ENCODE peak calls at places on chromosomes 16 and 17, in seven cellular contexts. I is mesenchymal stem cell, C is H1, Q is IMR-90, R is mesendoderm, K is neuronal stem cell, W is trophoblast cell. H is an unnamed sample.

GRCh38 chr17:8736362-8736761 is 8.3 kb downstream of the CCDC42 start:
- DNase-seq in I (no peak), C (no peak), Q (no peak), R (no peak), K (no peak), W (no peak), H (no peak)

GRCh38 chr16:35144212-35144932 is 1685.0 kb downstream of the TP53TG3F start:
- DNase-seq in I (no peak), C (no peak), Q (no peak), R (no peak), K (no peak), W (no peak), H (no peak)

GRCh38 chr16:17512636-17513220 is 42.0 kb upstream of the XYLT1 start:
- DNase-seq in I (no peak), C (no peak), Q (peak; percentile 74), R (no peak), K (no peak), W (no peak), H (no peak)

GRCh38 chr16:46658925-46659324 is 30.1 kb downstream of the VPS35 start:
- DNase-seq in I (no peak), C (no peak), Q (no peak), R (no peak), K (no peak), W (peak; percentile 12), H (no peak)

GRCh38 chr17:46128453-46128852 is 64.8 kb downstream of the KANSL1 start:
- DNase-seq in I (no peak), C (no peak), Q (no peak), R (no peak), K (no peak), W (no peak), H (no peak)

GRCh38 chr17:64662774-64663367 is 764 bp upstream of the SMURF2 start:
- DNase-seq in I (no peak), C (peak; percentile 43), Q (no peak), R (no peak), K (no peak), W (no peak), H (peak; percentile 92)

GRCh38 chr17:36849871-36850348 is 87.4 kb upstream of the LHX1 start:
- DNase-seq in I (peak; percentile 86), C (no peak), Q (peak; percentile 63), R (peak; percentile 97), K (no peak), W (no peak), H (no peak)

GRCh38 chr16:46648656-46649055 is 27.5 kb upstream of the SHCBP1 start:
- DNase-seq in I (no peak), C (no peak), Q (no peak), R (peak; percentile 41), K (no peak), W (no peak), H (peak; percentile 47)

GRCh38 chr16:49639739-49640388 is 216.0 kb downstream of the ZNF423 start:
- DNase-seq in I (peak; percentile 81), C (peak; percentile 66), Q (peak; percentile 77), R (peak; percentile 37), K (peak; percentile 63), W (no peak), H (no peak)

GRCh38 chr17:50071692-50072091 is 15.8 kb downstream of the ITGA3 start:
- DNase-seq in I (no peak), C (no peak), Q (no peak), R (no peak), K (no peak), W (no peak), H (no peak)

GRCh38 chr16:473046-474043 is 47.9 kb downstream of the RAB11FIP3 start:
- DNase-seq in I (no peak), C (no peak), Q (peak; percentile 19), R (no peak), K (no peak), W (no peak), H (no peak)

GRCh38 chr17:61335845-61336655 is 63.6 kb upstream of the TBX2 start:
- DNase-seq in I (no peak), C (no peak), Q (peak; percentile 78), R (no peak), K (no peak), W (no peak), H (no peak)

GRCh38 chr17:76009447-76009846 is 8.8 kb downstream of the CDK3 start:
- DNase-seq in I (no peak), C (no peak), Q (no peak), R (no peak), K (no peak), W (no peak), H (no peak)

GRCh38 chr16:57366544-57367040 is 5.7 kb upstream of the CX3CL1 start:
- DNase-seq in I (no peak), C (no peak), Q (no peak), R (no peak), K (no peak), W (no peak), H (no peak)

GRCh38 chr16:9125658-9126492 is 34.4 kb downstream of the HAPSTR1 start:
- DNase-seq in I (peak; percentile 54), C (peak; percentile 41), Q (no peak), R (no peak), K (no peak), W (no peak), H (no peak)

DNA sequence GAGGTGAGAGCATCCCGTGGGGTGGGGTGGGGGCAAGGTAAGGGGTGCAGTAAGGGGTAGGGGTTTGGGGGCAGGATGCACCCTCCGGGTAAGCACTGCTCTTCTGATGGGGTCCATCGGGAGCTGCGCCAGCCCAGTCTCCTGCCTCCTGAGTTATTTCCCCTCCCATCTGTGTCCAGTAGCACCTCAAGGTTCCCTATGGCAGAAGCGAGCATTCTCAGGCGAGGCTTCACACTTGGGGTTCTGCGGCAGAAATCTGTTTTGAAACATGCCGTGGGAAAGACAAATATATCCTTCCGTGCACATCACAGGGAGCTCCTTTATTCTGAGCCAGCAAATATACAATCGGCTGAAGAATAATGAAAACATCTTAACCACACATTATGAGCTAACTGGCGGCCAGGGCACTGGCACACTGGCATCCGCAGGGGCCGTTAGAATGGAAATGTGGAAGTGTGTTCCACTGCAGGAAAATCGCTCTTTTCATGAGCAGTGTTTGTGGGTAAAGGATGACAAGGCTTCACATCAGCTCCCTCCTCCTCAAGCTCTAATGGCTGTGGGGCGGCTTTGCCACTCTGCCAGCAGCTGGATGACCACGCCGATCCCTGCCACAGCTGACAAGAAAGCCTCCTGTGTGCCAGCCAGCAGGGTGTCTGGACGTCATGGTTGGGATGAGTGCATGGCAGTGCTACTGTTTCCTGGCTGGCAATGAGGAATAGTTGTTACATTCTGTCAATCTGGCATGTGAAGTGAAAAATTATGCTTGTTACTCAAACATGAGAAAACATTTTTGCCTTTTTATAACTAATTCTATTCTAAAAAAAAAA is 20.0 kb downstream of the MTHFSD start:
- DNase-seq in I (no peak), C (no peak), Q (no peak), R (no peak), K (no peak), W (no peak), H (no peak)
- H2BK120ac ChIP-seq in I (no peak overlapping the region), C (no peak overlapping the region), Q (no peak overlapping the region), R (no peak overlapping the region), K (no peak overlapping the region), W (no peak overlapping the region), H (no peak overlapping the region)

GRCh38 chr16:2716101-2716885 is 3.7 kb downstream of the PRSS27 start:
- DNase-seq in I (no peak), C (no peak), Q (no peak), R (no peak), K (no peak), W (no peak), H (no peak)
- H3K18ac ChIP-seq in I (no peak overlapping the region), C (no peak overlapping the region), Q (no peak overlapping the region), R (no peak overlapping the region), K (peak overlapping the region; percentile 17), W (no peak overlapping the region), H (no peak overlapping the region)

DNA sequence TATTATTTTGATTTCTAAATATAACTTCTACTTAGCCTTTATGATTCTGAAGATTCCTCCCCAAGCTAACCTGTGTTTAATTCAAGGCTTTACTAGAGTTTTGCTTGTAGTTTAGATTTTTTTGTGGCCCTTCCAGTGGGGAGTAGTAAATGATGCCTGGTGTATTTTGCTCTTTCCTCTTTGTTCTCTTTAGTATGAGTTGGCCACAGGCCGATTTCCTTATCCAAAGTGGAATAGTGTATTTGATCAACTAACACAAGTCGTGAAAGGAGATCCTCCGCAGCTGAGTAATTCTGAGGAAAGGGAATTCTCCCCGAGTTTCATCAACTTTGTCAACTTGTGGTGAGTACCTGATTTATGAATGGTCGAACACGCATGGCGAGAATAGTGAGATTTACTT is 108.3 kb downstream of the MAP2K4 start:
- DNase-seq in I (no peak), C (no peak), Q (no peak), R (no peak), K (no peak), W (no peak), H (no peak)
- H2BK120ac ChIP-seq in I (no peak overlapping the region), C (no peak overlapping the region), Q (no peak overlapping the region), R (no peak overlapping the region), K (no peak overlapping the region), W (no peak overlapping the region), H (no peak overlapping the region)

GRCh38 chr17:79142375-79142774 is 67.8 kb downstream of the ENGASE start:
- DNase-seq in I (no peak), C (no peak), Q (no peak), R (no peak), K (no peak), W (no peak), H (no peak)
- H3K18ac ChIP-seq in I (no peak overlapping the region), C (no peak overlapping the region), Q (no peak overlapping the region), R (no peak overlapping the region), K (peak overlapping the region; percentile 40), W (no peak overlapping the region), H (no peak overlapping the region)

GRCh38 chr16:64172652-64173051 is 949.2 kb downstream of the CDH11 start:
- DNase-seq in I (no peak), C (no peak), Q (no peak), R (no peak), K (no peak), W (no peak), H (no peak)
- H2BK120ac ChIP-seq in I (no peak overlapping the region), C (no peak overlapping the region), Q (no peak overlapping the region), R (no peak overlapping the region), K (no peak overlapping the region), W (no peak overlapping the region), H (no peak overlapping the region)

GRCh38 chr16:22859925-22860324 is 46.0 kb downstream of the HS3ST2 start:
- DNase-seq in I (no peak), C (no peak), Q (no peak), R (no peak), K (no peak), W (no peak), H (peak; percentile 45)
- H3K18ac ChIP-seq in I (no peak overlapping the region), C (peak overlapping the region; percentile 60), Q (no peak overlapping the region), R (no peak overlapping the region), K (no peak overlapping the region), W (no peak overlapping the region), H (peak overlapping the region; percentile 65)

H was measured in H9.